ENCODE peak calls at places on chromosomes 13 and 19, in five cellular contexts. E is tibial nerve, P is thyroid gland, F is prostate gland, M is body of pancreas. S is an unnamed sample.

GRCh38 chr13:27406178-27406939 is 18.1 kb upstream of the GTF3A start:
- DNase-seq in M (peak; percentile 41), F (peak; percentile 19), P (peak; percentile 10), E (peak; percentile 17), S (peak; percentile 73)

GRCh38 chr19:38650180-38650775 is 2.8 kb downstream of the ACTN4 start:
- DNase-seq in P (no peak), F (no peak), M (peak; percentile 47), E (no peak), S (no peak)

GRCh38 chr13:59771272-59771671 is 392.5 kb downstream of the DIAPH3 start:
- DNase-seq in M (no peak), E (no peak), P (no peak), F (no peak), S (no peak)

GRCh38 chr19:23420824-23421223 is 25.6 kb upstream of the ZNF91 start:
- DNase-seq in E (no peak), P (no peak), F (no peak), M (no peak), S (no peak)

GRCh38 chr13:97852181-97852874 is 101.1 kb upstream of the IPO5 start:
- DNase-seq in F (no peak), E (no peak), M (no peak), P (no peak), S (no peak)

GRCh38 chr13:109131698-109132257 is 502.4 kb downstream of the MYO16 start:
- DNase-seq in P (no peak), F (no peak), M (no peak), E (no peak), S (no peak)

GRCh38 chr13:98083936-98084335 is 59.0 kb upstream of the FARP1 start:
- DNase-seq in P (no peak), E (no peak), F (no peak), M (no peak), S (no peak)

GRCh38 chr13:111859361-111860105 is 207.4 kb upstream of the SOX1 start:
- DNase-seq in M (no peak), E (no peak), P (no peak), F (no peak), S (no peak)

GRCh38 chr13:78137404-78138142 is 218.9 kb upstream of the EDNRB start:
- DNase-seq in E (peak; percentile 27), P (peak; percentile 3), M (no peak), F (peak; percentile 11), S (no peak)

GRCh38 chr19:30681162-30681996 is 309.2 kb downstream of the ZNF536 start:
- DNase-seq in F (no peak), E (no peak), P (no peak), M (no peak), S (no peak)

GRCh38 chr13:110841406-110841805 is 73.5 kb downstream of the ANKRD10 start:
- DNase-seq in M (no peak), F (no peak), P (no peak), E (no peak), S (no peak)

GRCh38 chr19:50226536-50226935 is 23.1 kb downstream of the MYH14 start:
- DNase-seq in M (no peak), F (no peak), P (no peak), E (no peak), S (no peak)

GRCh38 chr19:38769635-38770211 is 3.6 kb downstream of the LGALS7 start:
- DNase-seq in M (peak; percentile 78), E (peak; percentile 92), F (peak; percentile 69), P (peak; percentile 86), S (peak; percentile 99)

GRCh38 chr19:18612772-18613588 is at the start of gene TMEM59L:
- DNase-seq in E (no peak), M (no peak), P (no peak), F (no peak), S (no peak)

DNA sequence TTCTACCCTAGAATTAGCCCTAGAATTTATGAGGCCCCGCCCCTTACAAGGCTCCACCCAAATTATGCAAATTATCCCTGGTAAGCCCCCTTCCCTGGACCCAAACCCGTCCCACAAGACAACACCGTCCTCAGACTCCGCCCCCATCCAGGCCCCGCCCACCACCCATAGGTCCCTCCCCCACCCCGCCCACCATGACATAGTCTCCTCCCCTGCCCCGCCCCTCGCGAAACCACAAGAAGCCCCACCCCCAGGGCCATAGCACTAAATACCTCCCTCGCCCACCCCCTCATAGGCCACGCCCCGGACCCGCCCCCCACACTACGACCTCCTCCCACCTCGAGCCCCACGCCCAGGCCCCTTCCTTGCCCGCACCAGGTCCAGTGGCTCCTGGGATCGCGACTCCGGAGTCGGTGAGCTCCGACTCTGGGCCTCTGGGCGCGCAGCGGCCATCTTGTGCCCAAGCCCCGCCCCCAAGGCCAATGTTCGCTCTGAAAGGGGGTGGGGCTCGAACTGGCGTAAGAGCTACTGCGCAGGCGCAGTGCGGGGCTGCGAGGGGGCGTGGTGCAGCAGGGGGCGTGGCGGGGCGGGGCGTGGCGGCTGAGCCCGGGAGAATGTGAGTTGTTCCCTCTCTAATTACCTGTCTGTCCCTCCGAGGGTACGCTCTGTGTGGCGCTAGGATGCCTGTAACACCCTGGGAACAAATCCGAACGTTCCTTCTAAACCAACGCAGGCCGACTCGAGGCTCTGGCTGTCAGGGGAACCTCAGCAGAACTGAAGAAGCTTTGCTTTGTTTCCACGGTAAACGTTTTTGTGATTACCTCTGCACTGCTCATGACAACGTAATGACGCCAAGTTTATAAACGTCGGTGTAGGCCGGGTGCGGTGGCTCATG is at the start of gene ZNF784:
- DNase-seq in M (peak; percentile 96), F (peak; percentile 93), E (peak; percentile 93), P (peak; percentile 89), S (peak; percentile 89)
- TF ChIP-seq POLR2A in M (peak; percentile 62), F (peak; percentile 60), E (peak; percentile 51), P (no peak), S (no peak)

GRCh38 chr19:56091066-56091490 is 30.0 kb downstream of the ZNF787 start:
- DNase-seq in P (no peak), F (peak; percentile 55), M (no peak), E (no peak), S (no peak)
- TF ChIP-seq POLR2A in P (no peak), F (no peak), M (no peak), E (no peak), S (no peak)

DNA sequence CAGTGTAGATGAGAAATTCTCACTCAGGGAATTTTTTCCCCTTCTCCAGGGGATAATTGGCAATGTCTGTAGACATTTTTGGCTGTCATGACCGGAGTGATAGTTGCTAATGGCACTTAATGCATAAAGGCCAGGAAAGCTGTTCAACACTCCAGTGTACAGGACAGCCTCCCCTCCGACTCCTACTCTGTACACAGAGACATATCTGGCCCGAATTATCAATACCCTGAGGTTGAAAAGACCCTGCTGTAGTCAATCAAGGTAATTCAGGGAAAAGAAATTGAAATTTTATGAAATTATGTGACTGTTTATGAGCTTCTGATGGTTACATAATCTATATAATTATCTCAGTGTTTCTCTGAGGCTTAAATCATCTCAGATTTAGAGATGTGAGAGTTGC is 720.7 kb downstream of the OLFM4 start:
- DNase-seq in M (no peak), F (no peak), E (no peak), P (no peak), S (no peak)
- TF ChIP-seq POLR2A in M (no peak), F (no peak), E (no peak), P (no peak), S (no peak)

GRCh38 chr13:94599877-94600276 is 1.8 kb upstream of the GPR180 start:
- DNase-seq in F (no peak), E (no peak), M (no peak), P (no peak), S (no peak)
- TF ChIP-seq POLR2A in F (no peak), E (no peak), M (no peak), P (no peak), S (no peak)

DNA sequence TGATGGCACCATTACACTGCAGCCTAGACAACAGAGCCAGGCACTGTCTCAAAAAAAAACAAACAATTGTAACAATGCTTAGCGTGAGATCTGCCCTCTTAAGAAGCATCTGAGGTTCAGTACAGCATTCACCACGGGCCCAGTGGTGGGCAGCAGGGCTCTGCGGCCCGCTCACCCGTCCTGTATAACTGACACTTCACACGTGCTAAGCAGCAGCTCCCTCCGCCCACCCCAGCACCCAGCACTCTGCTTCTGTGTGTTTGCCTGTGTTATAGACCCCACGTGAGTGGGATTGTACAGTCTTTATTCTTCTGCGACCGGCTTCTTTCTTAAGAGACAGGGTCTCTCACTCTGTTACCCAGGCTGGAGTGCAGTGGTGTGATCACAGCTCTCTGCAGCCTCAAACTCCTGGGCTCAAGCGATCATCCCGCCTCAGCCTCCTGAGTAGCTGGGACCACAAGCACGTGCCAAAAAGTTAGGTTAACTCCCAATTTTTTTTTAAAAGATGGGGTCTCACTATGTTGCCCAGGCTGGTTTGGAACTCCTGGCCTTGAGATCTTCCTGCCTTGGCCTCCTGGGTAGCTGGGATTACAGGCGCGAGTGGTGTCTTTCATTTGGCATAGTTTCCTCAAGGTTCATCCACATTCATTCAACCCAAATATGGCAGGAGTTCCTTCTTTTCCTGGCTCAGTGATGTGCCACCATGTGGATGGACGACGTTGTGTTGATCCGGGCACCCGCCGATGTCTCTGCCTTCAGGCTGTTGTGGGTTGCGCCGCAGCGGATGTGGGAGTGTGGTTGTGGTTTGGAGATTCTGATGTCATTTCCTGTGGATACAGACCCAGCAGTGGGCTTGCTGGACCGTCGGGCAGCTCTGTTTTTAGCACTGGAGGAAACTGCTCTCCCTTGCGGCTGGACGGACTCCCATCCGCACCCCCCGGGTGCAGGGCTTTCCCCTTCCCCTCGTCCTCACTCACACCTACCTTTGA is 170.0 kb downstream of the KDM4B start:
- DNase-seq in P (no peak), E (peak; percentile 33), F (no peak), M (no peak), S (peak; percentile 45)
- TF ChIP-seq POLR2A in P (no peak), E (no peak), F (no peak), M (no peak), S (no peak)